ENCODE peak calls at places on chromosomes 12 and 14, in seven cellular contexts. C, D, J, F, T, N and X are unnamed samples.

GRCh38 chr14:72291908-72292688 is 359.9 kb downstream of the RGS6 start:
- DNase-seq in T (peak), C (peak), D (peak), N (no peak), J (peak), F (no peak), X (peak)

GRCh38 chr12:96617178-96617577 is 127.8 kb downstream of the CFAP54 start:
- DNase-seq in N (no peak), D (no peak), J (no peak), C (no peak), F (no peak), T (peak), X (peak)

GRCh38 chr12:117101953-117102833 is 3.0 kb upstream of the TESC start:
- DNase-seq in D (no peak), F (no peak), J (no peak), N (no peak), T (no peak), C (peak), X (no peak)

GRCh38 chr12:94172031-94172430 is 23.7 kb downstream of the PLXNC1 start:
- DNase-seq in F (no peak), C (no peak), D (no peak), J (peak), N (peak), T (peak), X (peak)

GRCh38 chr14:102481791-102482238 is 27.8 kb downstream of the ANKRD9 start:
- DNase-seq in C (no peak), D (no peak), T (peak), F (no peak), N (no peak), J (peak), X (no peak)

GRCh38 chr12:131378861-131379665 is 331.8 kb upstream of the SFSWAP start:
- DNase-seq in C (no peak), D (no peak), N (no peak), F (peak), J (no peak), T (no peak), X (no peak)

GRCh38 chr12:109304485-109304884 is 4.6 kb downstream of the FOXN4 start:
- DNase-seq in C (no peak), D (no peak), N (no peak), F (no peak), T (no peak), J (no peak), X (no peak)

GRCh38 chr12:119301367-119301766 is 33.2 kb upstream of the CCDC60 start:
- DNase-seq in J (no peak), D (no peak), N (no peak), T (no peak), F (no peak), C (no peak), X (no peak)

GRCh38 chr12:106954462-106955376 is 988 bp upstream of the TMEM263 start:
- DNase-seq in T (no peak), D (no peak), C (no peak), J (peak), F (peak), N (no peak), X (no peak)

GRCh38 chr12:94704452-94704871 is 54.1 kb upstream of the TMCC3 start:
- DNase-seq in N (peak), J (peak), D (no peak), F (no peak), T (no peak), C (no peak), X (no peak)

GRCh38 chr12:93847517-93848452 is 170.6 kb downstream of the CRADD start:
- DNase-seq in N (peak), T (peak), F (no peak), C (no peak), J (no peak), D (no peak), X (no peak)

GRCh38 chr12:130669205-130669557 is 46.9 kb downstream of the RIMBP2 start:
- DNase-seq in C (no peak), J (no peak), N (no peak), T (no peak), F (no peak), D (no peak), X (no peak)

GRCh38 chr14:61505815-61506809 is 184.7 kb downstream of the PRKCH start:
- DNase-seq in C (no peak), N (peak), J (peak), T (peak), F (peak), D (no peak), X (peak)

GRCh38 chr14:102949801-102950451 is 27.5 kb downstream of the AMN start:
- DNase-seq in D (no peak), F (no peak), C (no peak), J (peak), N (no peak), T (no peak), X (no peak)

GRCh38 chr12:92408072-92408900 is 262.6 kb upstream of the BTG1 start:
- DNase-seq in C (no peak), T (peak), J (no peak), F (peak), N (no peak), D (peak), X (peak)

GRCh38 chr14:81164167-81164774 is 56.5 kb downstream of the GTF2A1 start:
- DNase-seq in F (peak), J (peak), T (peak), D (peak), C (peak), N (peak), X (peak)

GRCh38 chr14:45610303-45610702 is 357.3 kb upstream of the MIS18BP1 start:
- DNase-seq in C (peak), J (no peak), N (peak), T (peak), F (no peak), D (no peak), X (peak)

GRCh38 chr12:100826323-100826722 is 31.7 kb downstream of the ANO4 start:
- DNase-seq in F (peak), C (peak), D (no peak), N (peak), T (peak), J (peak), X (peak)

GRCh38 chr12:85733441-85733840 is 102.8 kb downstream of the RASSF9 start:
- DNase-seq in C (no peak), J (peak), D (no peak), F (no peak), T (peak), N (peak), X (no peak)

GRCh38 chr12:105228494-105228893 is 7.5 kb downstream of the APPL2 start:
- DNase-seq in F (no peak), N (peak), T (peak), J (peak), D (no peak), C (no peak), X (no peak)

GRCh38 chr14:103104654-103105511 is 10.4 kb downstream of the EXOC3L4 start:
- DNase-seq in T (peak), C (no peak), J (peak), D (no peak), F (peak), N (peak), X (peak)

GRCh38 chr14:73745571-73746539 is 31.7 kb upstream of the PNMA1 start:
- DNase-seq in T (no peak), F (no peak), D (no peak), N (no peak), C (no peak), J (no peak), X (no peak)

GRCh38 chr14:49767473-49768300 is at the start of gene KLHDC2:
- DNase-seq in C (peak), T (peak), D (peak), J (peak), N (peak), F (peak), X (peak)

GRCh38 chr14:32820182-32820581 is 118.5 kb upstream of the NPAS3 start:
- DNase-seq in J (no peak), F (no peak), N (no peak), C (no peak), T (no peak), D (no peak), X (no peak)

GRCh38 chr14:104977681-104978647 is at the start of gene AHNAK2:
- DNase-seq in J (peak), C (peak), D (peak), T (peak), N (peak), F (peak), X (peak)

GRCh38 chr12:19236656-19237055 is 107.1 kb downstream of the PLEKHA5 start:
- DNase-seq in F (no peak), N (peak), T (peak), J (peak), C (no peak), D (no peak), X (no peak)

DNA sequence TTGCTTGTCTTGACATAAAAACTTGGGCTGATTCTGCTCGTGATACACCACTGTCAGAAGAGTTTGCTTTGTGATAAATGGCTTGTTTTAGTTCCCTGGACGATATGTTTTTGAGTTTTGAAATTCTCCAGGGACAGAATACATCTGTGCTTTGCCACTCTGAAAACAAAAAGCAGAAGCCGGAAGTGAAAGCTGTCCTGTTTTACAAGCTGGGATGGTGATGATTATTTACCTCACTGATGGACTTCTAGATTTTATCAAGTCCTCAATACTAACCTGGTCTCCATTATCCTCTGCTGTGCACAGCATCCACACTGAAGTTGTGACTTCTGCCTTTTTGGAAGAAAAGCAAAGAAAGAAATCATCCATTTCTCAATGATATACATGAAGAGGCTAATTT is 251.6 kb downstream of the TRHDE start:
- DNase-seq in J (no peak), T (no peak), D (no peak), F (no peak), N (peak), C (no peak), X (no peak)
- H3K27ac ChIP-seq in J (no peak), T (no peak), D (no peak), F (no peak), N (no peak), C (no peak), X (no peak)

GRCh38 chr14:22644305-22644635 is at the start of gene OR6J1:
- DNase-seq in T (no peak), C (no peak), N (no peak), F (no peak), D (no peak), J (no peak), X (no peak)
- H4K8ac ChIP-seq in T (no peak), C (no peak), N (no peak), F (no peak), D (no peak), J (no peak), X (no peak)

GRCh38 chr14:34715108-34715863 is 893 bp upstream of the CFL2 start:
- DNase-seq in C (no peak), F (no peak), T (no peak), J (no peak), N (no peak), D (no peak), X (no peak)
- H3K9ac ChIP-seq in C (no peak), F (peak), T (no peak), J (peak), N (peak), D (no peak), X (peak)

GRCh38 chr12:32906407-32907165 is 10.0 kb upstream of the PKP2 start:
- DNase-seq in J (no peak), D (no peak), C (no peak), T (no peak), N (no peak), F (no peak), X (no peak)
- H3K27ac ChIP-seq in J (no peak), D (no peak), C (no peak), T (no peak), N (no peak), F (no peak), X (no peak)

GRCh38 chr12:124770725-124771124 is 92.9 kb downstream of the SCARB1 start:
- DNase-seq in J (no peak), F (no peak), N (no peak), C (no peak), T (no peak), D (no peak), X (no peak)

GRCh38 chr12:124771462-124772361 is 92.0 kb downstream of the SCARB1 start:
- DNase-seq in J (peak), D (no peak), F (peak), N (peak), C (peak), T (peak), X (peak)

GRCh38 chr12:124774054-124774461 is 89.6 kb downstream of the SCARB1 start:
- DNase-seq in N (peak), C (no peak), T (peak), J (no peak), D (no peak), F (no peak), X (no peak)

GRCh38 chr12:124774462-124775167 is 89.0 kb downstream of the SCARB1 start:
- DNase-seq in T (peak), F (no peak), N (peak), C (no peak), D (no peak), J (peak), X (peak)

GRCh38 chr12:124772467-124773170 is 91.0 kb downstream of the SCARB1 start:
- DNase-seq in F (no peak), J (no peak), T (no peak), N (no peak), C (no peak), D (no peak), X (peak)
- H4K8ac ChIP-seq in F (no peak), J (no peak), T (no peak), N (no peak), C (no peak), D (no peak), X (no peak)

GRCh38 chr12:102063066-102063465 is 1.3 kb upstream of the WASHC3 start:
- DNase-seq in T (peak), N (no peak), J (no peak), D (no peak), C (no peak), F (no peak), X (peak)

GRCh38 chr12:102064476-102064875 is 2.7 kb upstream of the WASHC3 start:
- DNase-seq in T (no peak), J (no peak), N (no peak), C (no peak), D (no peak), F (no peak), X (no peak)

GRCh38 chr12:102061556-102062418 is at the start of gene WASHC3:
- DNase-seq in N (peak), J (peak), T (peak), C (peak), F (peak), D (peak), X (peak)

GRCh38 chr12:102061096-102061555 is 665 bp downstream of the WASHC3 start:
- DNase-seq in F (no peak), T (peak), N (peak), J (peak), C (no peak), D (no peak), X (no peak)

GRCh38 chr12:102062419-102062806 is 622 bp upstream of the WASHC3 start:
- DNase-seq in N (no peak), C (no peak), F (no peak), D (no peak), J (no peak), T (no peak), X (no peak)
- H3K9ac ChIP-seq in N (peak), C (no peak), F (no peak), D (no peak), J (no peak), T (no peak), X (no peak)

DNA sequence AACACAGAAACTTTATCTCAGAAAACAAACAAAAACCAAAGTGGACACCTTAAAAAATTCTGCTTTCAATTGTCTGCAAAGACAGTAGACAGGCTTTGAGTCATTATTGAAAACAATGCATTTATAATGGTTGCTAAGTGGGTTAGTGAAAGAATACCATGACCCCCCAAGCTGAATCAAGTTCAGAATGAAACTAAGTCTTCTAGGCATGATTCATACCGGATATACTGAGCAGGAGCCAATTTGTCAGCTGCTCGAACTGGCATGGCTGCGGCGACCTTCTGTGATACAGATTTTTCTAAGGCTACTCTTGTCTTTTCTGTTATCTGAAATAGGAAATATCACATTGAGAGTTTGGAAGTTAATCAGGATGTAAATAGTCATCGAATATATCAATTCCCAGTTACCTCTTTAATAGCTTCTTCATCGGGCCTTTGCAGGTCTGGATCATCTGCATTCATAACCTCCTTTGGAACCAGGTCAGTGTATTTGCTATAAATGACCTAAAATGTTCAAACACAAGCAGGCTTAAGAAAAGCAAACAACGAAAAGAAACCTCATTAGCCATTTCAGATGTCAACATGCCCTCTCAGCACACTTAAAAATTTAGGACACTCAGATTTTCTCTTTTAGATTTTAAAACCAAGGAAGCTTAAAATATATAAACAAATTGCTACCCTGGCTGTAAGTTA is 22.3 kb downstream of the SNW1 start:
- DNase-seq in C (no peak), T (no peak), J (peak), N (no peak), D (no peak), F (no peak), X (no peak)
- H3K27ac ChIP-seq in C (no peak), T (no peak), J (no peak), N (no peak), D (no peak), F (no peak), X (no peak)

GRCh38 chr12:69969011-69969410 is 144.0 kb downstream of the MYRFL start:
- DNase-seq in C (no peak), F (no peak), N (no peak), J (no peak), T (no peak), D (no peak), X (no peak)

GRCh38 chr12:69972136-69972535 is 147.1 kb downstream of the MYRFL start:
- DNase-seq in C (no peak), D (no peak), N (no peak), T (peak), F (no peak), J (no peak), X (no peak)

GRCh38 chr12:69966409-69966808 is 141.4 kb downstream of the MYRFL start:
- DNase-seq in N (peak), T (peak), D (no peak), J (peak), C (no peak), F (no peak), X (peak)

DNA sequence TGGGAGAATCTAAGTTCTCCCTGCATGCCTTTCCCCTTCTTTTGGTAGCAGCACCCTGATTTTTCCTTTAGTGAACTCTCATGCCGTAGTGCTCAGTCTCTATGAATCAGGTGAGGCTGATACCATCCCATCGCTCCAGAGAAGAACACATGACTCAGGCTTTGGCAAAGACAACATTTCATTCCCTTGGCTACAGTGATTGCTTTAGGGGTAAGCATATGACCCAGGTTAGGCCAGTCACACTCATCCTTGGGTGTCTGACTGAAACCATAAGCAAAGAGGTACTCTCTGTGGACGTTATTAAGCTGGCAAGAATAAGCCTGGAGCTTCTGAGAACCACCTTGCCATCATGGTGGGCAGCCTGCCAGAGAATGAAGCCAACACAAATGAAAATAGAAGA is 141.8 kb downstream of the MYRFL start:
- DNase-seq in N (no peak), T (peak), J (peak), F (no peak), D (no peak), C (no peak), X (no peak)
- H4K8ac ChIP-seq in N (no peak), T (no peak), J (no peak), F (no peak), D (no peak), C (no peak), X (no peak)

DNA sequence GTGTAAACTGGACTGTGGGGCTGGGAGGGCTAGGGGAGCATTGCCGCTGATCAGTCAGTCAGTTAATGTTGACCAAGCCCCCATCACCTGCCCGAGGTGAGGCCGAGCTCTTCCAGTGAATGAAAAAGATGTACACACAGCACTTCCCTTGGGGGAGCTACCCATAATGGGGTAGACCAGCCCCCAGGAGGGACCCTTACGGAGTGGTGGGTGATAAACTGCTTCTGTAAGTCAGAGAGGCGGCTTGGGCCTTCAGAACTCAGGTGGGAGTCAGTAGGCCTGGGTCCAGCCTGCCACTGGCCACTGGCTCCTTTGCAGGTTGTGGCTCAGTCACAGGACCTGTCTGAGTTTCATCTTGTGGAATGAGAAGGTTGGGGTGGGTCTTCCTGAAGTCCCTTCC is 43.5 kb downstream of the TSPAN9 start:
- DNase-seq in F (no peak), C (no peak), N (no peak), J (no peak), D (no peak), T (no peak), X (no peak)
- H3K9ac ChIP-seq in F (no peak), C (peak), N (no peak), J (no peak), D (no peak), T (no peak), X (no peak)

DNA sequence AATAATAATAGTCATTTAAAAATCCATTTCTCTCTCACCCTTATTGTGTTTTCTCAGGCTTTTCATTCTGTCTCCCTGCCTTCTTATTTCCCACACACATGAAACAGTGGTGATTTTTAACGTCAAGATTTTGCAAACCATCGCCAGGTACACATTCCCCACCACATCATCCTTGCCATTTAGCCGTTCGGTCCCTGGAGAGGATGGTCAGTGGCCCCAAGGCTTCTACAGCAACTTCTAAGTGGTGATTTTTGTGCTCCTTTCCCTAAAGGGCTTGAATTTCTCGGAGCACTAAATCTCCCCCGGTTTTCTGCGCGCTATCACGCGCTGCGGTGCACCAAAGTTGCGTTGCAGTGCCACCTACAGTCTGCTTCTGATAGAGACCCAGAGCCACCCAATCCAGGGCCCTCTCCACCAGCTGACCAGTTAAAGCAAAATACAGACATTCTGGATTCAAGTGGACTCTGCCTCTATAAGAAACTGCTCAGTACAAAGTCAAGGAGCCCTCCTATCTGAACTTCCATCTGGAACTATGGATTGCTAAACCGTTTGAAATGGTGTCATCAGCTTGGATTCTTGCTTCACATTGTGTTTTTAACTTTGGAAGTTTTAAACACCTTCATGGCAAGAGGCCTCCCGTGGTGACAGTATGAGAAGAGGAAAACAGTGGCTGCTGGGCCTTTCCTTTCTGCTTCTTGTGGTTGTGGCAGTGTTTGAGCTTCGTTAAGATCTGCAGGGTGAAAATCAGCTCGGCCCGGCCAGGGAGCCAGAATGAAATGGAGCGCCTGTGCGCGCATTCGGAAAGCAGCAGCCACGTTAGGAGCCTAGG is 234.0 kb downstream of the SPTSSA start:
- DNase-seq in C (peak), J (peak), D (peak), F (peak), N (peak), T (peak), X (peak)
- H3K27ac ChIP-seq in C (no peak), J (no peak), D (no peak), F (no peak), N (no peak), T (no peak), X (no peak)